ENCODE peak calls at places on chromosomes 12 and 14, in four cellular contexts. E, N, M and D are unnamed samples.

GRCh38 chr12:25529738-25530137 is 23.3 kb downstream of the LMNTD1 start:
- DNase-seq in E (no peak), N (no peak), M (peak; percentile 42), D (no peak)

GRCh38 chr14:52064174-52064573 is 4.7 kb downstream of the NID2 start:
- DNase-seq in E (no peak), N (no peak), M (no peak), D (no peak)

GRCh38 chr14:97219356-97220017 is 422.3 kb downstream of the VRK1 start:
- DNase-seq in E (peak; percentile 12), N (no peak), M (no peak), D (no peak)

GRCh38 chr14:24605435-24606190 is 3.9 kb downstream of the GZMH start:
- DNase-seq in E (peak; percentile 37), N (peak; percentile 52), M (peak; percentile 2), D (peak; percentile 48)

GRCh38 chr12:85425926-85426325 is 145.9 kb downstream of the ALX1 start:
- DNase-seq in E (no peak), N (no peak), M (no peak), D (no peak)

GRCh38 chr12:92042791-92043531 is 102.7 kb downstream of the BTG1 start:
- DNase-seq in E (no peak), N (no peak), M (no peak), D (no peak)

GRCh38 chr14:65255029-65255545 is 152.8 kb upstream of the MAX start:
- DNase-seq in E (peak; percentile 97), N (no peak), M (peak; percentile 84), D (no peak)

GRCh38 chr12:112904571-112904970 is 2.2 kb upstream of the OAS1 start:
- DNase-seq in E (no peak), N (no peak), M (peak; percentile 50), D (no peak)

GRCh38 chr14:89424241-89424640 is 7.2 kb upstream of the FOXN3 start:
- DNase-seq in E (no peak), N (no peak), M (no peak), D (no peak)

GRCh38 chr12:1573960-1574862 is 20.2 kb downstream of the FBXL14 start:
- DNase-seq in E (no peak), N (no peak), M (peak; percentile 43), D (no peak)

GRCh38 chr12:90129369-90130030 is 420.9 kb upstream of the ATP2B1 start:
- DNase-seq in E (no peak), N (no peak), M (no peak), D (no peak)

GRCh38 chr14:47438650-47439140 is 236.7 kb downstream of the MDGA2 start:
- DNase-seq in E (no peak), N (no peak), M (peak; percentile 10), D (no peak)

GRCh38 chr14:68160269-68160668 is 340.7 kb downstream of the RAD51B start:
- DNase-seq in E (no peak), N (no peak), M (no peak), D (no peak)

GRCh38 chr12:103858953-103859601 is 18.0 kb upstream of the NT5DC3 start:
- DNase-seq in E (peak; percentile 51), N (no peak), M (peak; percentile 94), D (no peak)

GRCh38 chr12:23185346-23185745 is 560.4 kb downstream of the ETNK1 start:
- DNase-seq in E (no peak), N (no peak), M (no peak), D (no peak)

GRCh38 chr12:58341791-58342190 is 400.4 kb downstream of the ATP23 start:
- DNase-seq in E (no peak), N (no peak), M (peak; percentile 93), D (no peak)

GRCh38 chr14:101845496-101845895 is 84.0 kb downstream of the PPP2R5C start:
- DNase-seq in E (no peak), N (no peak), M (no peak), D (no peak)

GRCh38 chr14:95776798-95777615 is 63.1 kb upstream of the TCL1A start:
- DNase-seq in E (peak; percentile 10), N (no peak), M (no peak), D (no peak)

GRCh38 chr12:124514996-124515932 is 52.1 kb downstream of the NCOR2 start:
- DNase-seq in E (no peak), N (no peak), M (no peak), D (no peak)

GRCh38 chr12:91811481-91812287 is 334.0 kb downstream of the BTG1 start:
- DNase-seq in E (peak; percentile 62), N (peak; percentile 47), M (peak; percentile 72), D (no peak)

GRCh38 chr14:35336171-35337073 is 44.2 kb downstream of the PSMA6 start:
- DNase-seq in E (peak; percentile 97), N (no peak), M (peak; percentile 98), D (no peak)

GRCh38 chr12:121776190-121777098 is 17.0 kb downstream of the RHOF start:
- DNase-seq in E (peak; percentile 75), N (peak; percentile 77), M (peak; percentile 60), D (peak; percentile 96)

GRCh38 chr14:63542231-63542999 is 762 bp downstream of the PPP2R5E start:
- DNase-seq in E (peak; percentile 51), N (no peak), M (no peak), D (peak; percentile 15)

GRCh38 chr12:67911789-67912188 is 77.5 kb upstream of the IFNG-AS1 start:
- DNase-seq in E (no peak), N (no peak), M (no peak), D (no peak)

GRCh38 chr14:63604626-63605025 is 37.0 kb downstream of the WDR89 start:
- DNase-seq in E (no peak), N (no peak), M (no peak), D (no peak)